ENCODE peak calls at places on chromosomes 3 and 15, in five cellular contexts. R is body of pancreas; Y is CD8-positive, alpha-beta T cell; E is naive thymus-derived CD4-positive, alpha-beta T cell; W is uterus. D is an unnamed sample. For H3K36me3, the result is how much of the 10 kb centered on the place peaks cover.

GRCh38 chr3:124459678-124460077 is 270.6 kb upstream of the UMPS start:
- DNase-seq in R (no peak), Y (no peak), E (no peak), W (no peak), D (no peak)

GRCh38 chr3:149867563-149867962 is 54.5 kb downstream of the RNF13 start:
- DNase-seq in R (no peak), Y (no peak), E (no peak), W (no peak), D (no peak)

GRCh38 chr3:190105876-190106275 is 14.8 kb downstream of the P3H2 start:
- DNase-seq in R (no peak), Y (no peak), E (no peak), W (no peak), D (no peak)

GRCh38 chr15:74842581-74843444 is at the start of gene ULK3:
- DNase-seq in R (peak), Y (peak), E (peak), W (peak), D (no peak)

GRCh38 chr15:56832125-56832524 is 86.3 kb upstream of the TCF12 start:
- DNase-seq in R (peak), Y (no peak), E (no peak), W (peak), D (no peak)

GRCh38 chr15:67025719-67026118 is 39.7 kb upstream of the SMAD3 start:
- DNase-seq in R (peak), Y (no peak), E (no peak), W (peak), D (no peak)

GRCh38 chr3:121414924-121415323 is 130.9 kb downstream of the POLQ start:
- DNase-seq in R (no peak), Y (no peak), E (no peak), W (no peak), D (no peak)

GRCh38 chr15:35928847-35929246 is 382.9 kb upstream of the DPH6 start:
- DNase-seq in R (no peak), Y (no peak), E (no peak), W (no peak), D (no peak)

GRCh38 chr15:89329329-89330084 is 5.1 kb downstream of the POLG start:
- DNase-seq in R (peak), Y (peak), E (no peak), W (no peak), D (no peak)

GRCh38 chr3:62097121-62097520 is 276.2 kb downstream of the FEZF2 start:
- DNase-seq in R (peak), Y (no peak), E (no peak), W (peak), D (no peak)

GRCh38 chr3:114673481-114673880 is 379.7 kb downstream of the TIGIT start:
- DNase-seq in R (no peak), Y (no peak), E (no peak), W (no peak), D (no peak)

GRCh38 chr15:55403531-55403930 is 4.6 kb downstream of the CCPG1 start:
- DNase-seq in R (no peak), Y (no peak), E (no peak), W (no peak), D (no peak)

GRCh38 chr3:30282052-30282708 is 324.2 kb upstream of the TGFBR2 start:
- DNase-seq in R (no peak), Y (no peak), E (no peak), W (no peak), D (no peak)

DNA sequence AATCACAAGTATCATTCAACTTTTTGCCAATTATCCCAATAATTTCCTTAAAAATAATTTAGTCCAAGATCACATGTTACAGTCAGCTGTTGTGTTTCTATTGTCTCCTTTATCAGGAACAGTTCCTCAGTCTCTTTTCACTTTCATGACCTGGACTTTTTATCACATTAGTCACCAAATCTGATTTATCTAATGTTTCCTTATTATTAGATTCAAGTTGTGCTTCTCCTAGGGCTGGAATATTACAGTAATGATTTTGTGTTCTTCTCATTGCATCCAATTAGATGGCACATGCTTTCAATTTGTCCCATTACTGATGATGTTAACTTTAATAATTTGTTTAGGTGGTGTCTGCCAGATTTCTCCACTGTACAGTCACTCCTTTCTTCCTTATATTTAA is 66.3 kb upstream of the DCBLD2 start:
- DNase-seq in R (no peak), Y (no peak), E (no peak), W (no peak), D (no peak)
- H3K36me3 ChIP-seq in R (under half), Y (under half), E (under half), W (under half), D (under half)

DNA sequence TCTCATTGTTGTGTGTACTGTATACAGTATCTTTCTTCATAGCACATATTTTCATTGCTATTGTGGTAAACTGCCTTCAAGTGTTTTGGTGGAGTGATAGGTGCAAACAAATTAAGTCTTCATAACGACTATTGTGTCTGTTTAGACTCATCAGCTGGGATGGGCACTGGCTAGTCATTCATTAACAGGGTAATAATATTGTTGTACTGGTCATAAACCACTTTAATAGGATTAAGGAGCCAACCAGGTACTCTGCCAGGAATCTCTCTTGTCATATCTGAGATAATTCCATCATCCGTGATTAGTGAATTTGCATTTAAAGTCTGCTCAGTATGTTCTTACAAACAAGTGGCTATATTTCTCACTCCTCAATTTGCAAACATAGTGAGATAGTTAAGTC is 10.2 kb upstream of the TMEM45A start:
- DNase-seq in R (no peak), Y (no peak), E (no peak), W (no peak), D (no peak)
- H3K36me3 ChIP-seq in R (under half), Y (under half), E (under half), W (under half), D (under half)

GRCh38 chr3:195068481-195069080 is 202.4 kb downstream of the XXYLT1 start:
- DNase-seq in R (no peak), Y (no peak), E (no peak), W (no peak), D (no peak)

GRCh38 chr3:195068045-195068444 is 202.9 kb downstream of the XXYLT1 start:
- DNase-seq in R (no peak), Y (no peak), E (no peak), W (no peak), D (no peak)

GRCh38 chr3:195071011-195071728 is 199.8 kb downstream of the XXYLT1 start:
- DNase-seq in R (no peak), Y (no peak), E (no peak), W (no peak), D (no peak)

GRCh38 chr3:195070321-195070720 is 200.6 kb downstream of the XXYLT1 start:
- DNase-seq in R (no peak), Y (no peak), E (no peak), W (no peak), D (no peak)

DNA sequence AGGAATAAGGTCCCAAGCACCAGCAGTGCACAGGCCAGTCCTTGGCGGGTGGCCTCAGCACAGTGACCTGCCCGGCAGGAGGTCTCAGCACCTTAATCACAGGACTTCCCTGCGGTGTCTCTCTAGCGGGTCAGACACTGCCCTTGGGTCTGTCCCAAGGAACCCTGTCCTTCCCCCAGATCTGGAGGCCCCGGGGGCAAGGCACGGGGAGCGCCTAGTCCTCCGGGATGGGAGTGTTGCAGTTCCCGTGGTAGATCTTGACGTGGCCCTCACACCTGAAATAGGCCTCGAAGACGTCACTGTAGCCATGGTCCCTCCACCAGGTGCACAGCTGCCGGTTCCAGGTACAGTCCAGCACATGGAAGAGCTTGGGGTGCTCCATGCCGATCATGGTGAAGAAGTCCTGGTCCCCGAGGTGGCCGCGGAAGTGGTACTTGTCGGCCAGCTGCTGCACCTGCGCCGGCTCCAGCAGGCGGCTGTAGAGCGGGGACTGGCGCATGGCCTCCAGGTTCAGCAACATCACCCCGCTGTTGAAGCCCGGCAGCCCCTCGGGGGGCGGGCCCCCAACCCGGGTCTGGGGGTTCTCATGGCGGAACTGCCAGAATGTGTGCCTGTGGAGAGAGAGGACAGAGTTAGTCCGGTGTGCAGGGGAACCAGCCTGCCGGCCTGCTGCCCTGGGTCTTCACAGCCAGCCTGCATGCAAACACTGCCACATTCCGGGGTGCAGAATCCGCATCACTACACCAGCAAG is 201.3 kb downstream of the XXYLT1 start:
- DNase-seq in R (no peak), Y (no peak), E (no peak), W (no peak), D (no peak)
- H3K36me3 ChIP-seq in R (under half), Y (under half), E (under half), W (under half), D (under half)

GRCh38 chr15:41080144-41080543 is 35.9 kb downstream of the INO80 start:
- DNase-seq in R (no peak), Y (no peak), E (no peak), W (no peak), D (no peak)

GRCh38 chr15:41079717-41080116 is 36.4 kb downstream of the INO80 start:
- DNase-seq in R (no peak), Y (no peak), E (no peak), W (no peak), D (no peak)

DNA sequence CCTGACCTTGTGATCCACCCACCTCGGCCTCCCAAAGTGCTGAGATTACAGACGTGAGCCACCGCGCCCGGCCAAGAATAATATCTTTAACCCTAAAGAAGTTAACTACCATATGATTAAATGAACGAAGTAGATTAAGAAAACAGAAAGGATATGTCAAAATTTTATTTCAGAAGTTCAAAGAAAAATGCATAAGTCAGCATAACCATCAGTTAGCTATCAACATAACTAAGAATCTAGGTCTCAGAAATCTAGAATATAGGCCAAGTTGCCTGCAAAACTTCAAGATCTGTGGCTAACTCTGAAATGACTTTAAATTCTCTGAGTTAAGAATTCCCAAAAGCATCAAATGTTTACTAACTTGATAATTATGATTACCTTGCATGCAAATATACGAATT is 38.0 kb downstream of the INO80 start:
- DNase-seq in R (no peak), Y (no peak), E (no peak), W (no peak), D (no peak)
- H3K36me3 ChIP-seq in R (under half), Y (under half), E (under half), W (under half), D (under half)

GRCh38 chr15:93018574-93018973 is 70.4 kb downstream of the RGMA start:
- DNase-seq in R (no peak), Y (no peak), E (no peak), W (no peak), D (no peak)

GRCh38 chr15:93019971-93020370 is 69.0 kb downstream of the RGMA start:
- DNase-seq in R (no peak), Y (no peak), E (no peak), W (no peak), D (no peak)

GRCh38 chr15:93024293-93024692 is 64.7 kb downstream of the RGMA start:
- DNase-seq in R (no peak), Y (no peak), E (no peak), W (no peak), D (no peak)

GRCh38 chr15:93019091-93019490 is 69.9 kb downstream of the RGMA start:
- DNase-seq in R (no peak), Y (no peak), E (no peak), W (no peak), D (no peak)

DNA sequence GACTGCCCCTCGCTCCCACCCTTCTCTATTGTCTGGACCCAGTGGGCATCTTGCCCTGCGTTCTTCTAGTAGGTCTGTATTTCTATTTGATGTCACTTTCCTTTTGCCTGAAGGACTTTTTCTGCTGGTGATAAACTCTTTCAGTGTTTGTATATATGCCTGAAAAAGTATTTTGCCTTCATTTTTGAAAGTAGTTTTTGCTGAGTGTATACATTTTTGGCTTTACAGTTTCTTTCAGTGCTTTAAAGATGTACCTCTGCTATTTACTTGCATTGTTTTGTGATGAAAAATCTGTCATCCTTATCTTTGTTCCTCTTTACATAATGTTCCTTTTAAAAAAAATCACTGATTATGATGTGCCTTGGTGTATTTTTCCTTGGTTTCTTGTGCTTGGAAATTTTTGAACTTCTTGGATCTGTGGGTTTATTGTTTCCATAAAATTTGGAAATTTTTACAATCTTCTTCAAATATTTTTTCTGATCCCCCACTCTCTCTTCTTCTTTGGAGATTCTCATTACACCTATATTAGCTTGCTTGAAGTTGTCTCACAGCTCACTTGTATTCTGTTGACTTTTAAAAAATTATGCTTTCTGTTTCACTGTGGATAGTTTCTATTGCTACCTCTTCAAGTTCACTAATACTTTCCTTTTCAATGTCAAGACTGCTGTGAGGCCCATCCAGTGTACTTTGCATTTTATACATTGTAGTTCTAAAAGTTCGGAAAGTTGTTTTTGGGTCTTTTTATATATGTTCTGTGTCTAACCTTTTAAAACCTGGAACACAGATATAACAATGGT is 67.8 kb downstream of the RGMA start:
- DNase-seq in R (no peak), Y (no peak), E (no peak), W (no peak), D (no peak)
- H3K36me3 ChIP-seq in R (under half), Y (half or more), E (under half), W (under half), D (half or more)

DNA sequence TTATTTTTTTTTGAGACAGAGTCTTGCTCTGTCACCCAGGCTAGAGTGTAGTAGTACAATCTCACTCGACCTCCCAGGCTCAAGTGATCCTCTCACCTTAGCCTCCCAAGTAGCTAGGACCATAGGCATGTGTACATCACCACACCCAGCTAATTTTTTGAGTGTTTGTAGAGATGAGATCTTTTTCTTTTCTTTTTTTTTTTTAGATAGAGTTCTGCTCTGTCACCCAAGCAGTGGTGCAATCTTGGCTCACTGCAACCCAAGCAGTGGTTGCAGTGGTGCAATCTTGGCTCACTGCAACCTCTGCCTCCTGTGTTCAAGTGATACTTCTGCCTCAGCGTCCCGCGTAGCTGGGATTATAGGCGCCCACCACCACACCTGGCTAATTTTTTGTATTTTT is 5.2 kb downstream of the CEP97 start:
- DNase-seq in R (no peak), Y (no peak), E (no peak), W (no peak), D (no peak)
- H3K36me3 ChIP-seq in R (under half), Y (under half), E (under half), W (under half), D (under half)

DNA sequence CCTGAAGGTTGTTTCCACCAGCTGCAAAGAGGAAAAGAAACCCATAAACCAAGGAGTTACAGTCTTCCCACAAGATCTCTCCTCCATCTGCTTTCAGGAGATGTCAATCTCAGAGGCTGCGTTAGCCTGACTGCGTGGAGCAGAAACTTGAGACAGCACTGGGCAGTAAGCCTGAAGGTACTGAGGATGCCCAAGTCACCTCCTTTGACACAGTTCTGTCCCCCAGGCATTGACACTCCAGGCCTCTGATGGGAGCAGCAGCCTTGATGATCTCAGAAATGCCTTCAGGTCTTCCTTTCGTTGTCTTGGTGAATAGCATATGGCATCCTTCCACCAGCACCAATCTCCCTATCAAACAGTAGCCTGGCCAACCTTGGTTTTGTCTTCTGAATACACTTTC is 89.3 kb downstream of the OXNAD1 start:
- DNase-seq in R (no peak), Y (no peak), E (no peak), W (no peak), D (no peak)
- H3K36me3 ChIP-seq in R (under half), Y (under half), E (under half), W (under half), D (under half)

D was measured in Panc1.